ENCODE peak calls at places on chromosomes 3 and 15, in four cellular contexts. W is upper lobe of left lung, R is heart left ventricle, H is right cardiac atrium. L is an unnamed sample. For H3K4me1, the result is how much of the 10 kb centered on the place peaks cover.

GRCh38 chr3:46848271-46849097 is 14.8 kb downstream of the MYL3 start:
- DNase-seq in H (peak), W (peak), R (peak), L (peak)

GRCh38 chr3:191175102-191175501 is 23.9 kb upstream of the OSTN start:
- DNase-seq in H (no peak), R (no peak), W (no peak), L (no peak)

GRCh38 chr3:69505770-69506407 is 120.0 kb upstream of the FRMD4B start:
- DNase-seq in H (no peak), W (no peak), R (no peak), L (no peak)

GRCh38 chr3:120497813-120498212 is 47.0 kb upstream of the FSTL1 start:
- DNase-seq in H (no peak), R (no peak), W (no peak), L (no peak)

GRCh38 chr15:84833447-84833846 is 16.3 kb downstream of the ALPK3 start:
- DNase-seq in H (no peak), W (no peak), R (peak), L (no peak)

GRCh38 chr3:197847866-197848401 is 56.9 kb downstream of the LRCH3 start:
- DNase-seq in R (no peak), W (no peak), H (no peak), L (no peak)

GRCh38 chr3:98556164-98557130 is 24.7 kb downstream of the GPR15 start:
- DNase-seq in W (no peak), H (no peak), R (no peak), L (no peak)

GRCh38 chr3:169173231-169173630 is 490.3 kb downstream of the MECOM start:
- DNase-seq in R (no peak), W (no peak), H (no peak), L (no peak)

GRCh38 chr3:195068045-195068444 is 202.9 kb downstream of the XXYLT1 start:
- DNase-seq in H (no peak), R (no peak), W (no peak), L (no peak)

GRCh38 chr3:60743631-60744164 is 507.6 kb downstream of the FHIT start:
- DNase-seq in W (no peak), H (no peak), R (no peak), L (no peak)

GRCh38 chr3:148232409-148232808 is 465.3 kb upstream of the AGTR1 start:
- DNase-seq in W (no peak), R (no peak), H (no peak), L (no peak)

GRCh38 chr3:57757642-57758297 is 1.7 kb downstream of the SLMAP start:
- DNase-seq in R (no peak), H (no peak), W (peak), L (no peak)

GRCh38 chr3:66404246-66404645 is 96.6 kb downstream of the LRIG1 start:
- DNase-seq in R (no peak), W (no peak), H (no peak), L (no peak)
- H3K4me1 ChIP-seq in R (under half), W (under half), H (under half), L (under half)

DNA sequence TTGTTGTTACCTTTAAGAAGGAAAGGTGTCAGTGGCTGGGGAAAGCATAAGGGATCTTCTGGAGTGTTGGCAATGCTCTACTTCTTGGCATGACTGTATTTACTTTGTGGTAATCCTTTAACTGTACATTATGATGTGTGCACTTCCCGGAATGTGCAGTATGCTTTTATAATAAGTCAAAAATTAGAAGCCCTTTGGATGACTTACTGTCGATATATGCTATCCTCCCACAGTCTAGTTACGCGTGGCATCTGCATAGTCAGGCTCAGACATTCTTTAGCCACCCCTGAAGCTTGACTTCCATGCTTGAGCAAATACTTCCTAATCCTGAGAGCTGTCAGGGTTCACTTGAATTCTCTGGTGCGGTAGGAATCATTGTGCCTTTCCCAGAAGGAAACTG is 20.7 kb upstream of the ATP10A start:
- DNase-seq in R (no peak), W (no peak), H (no peak), L (no peak)
- H3K4me3 ChIP-seq in R (no peak), W (no peak), H (no peak), L (no peak)

GRCh38 chr3:66037330-66037985 is 1.3 kb downstream of the MAGI1 start:
- DNase-seq in H (peak), R (peak), W (peak), L (peak)

GRCh38 chr3:66037986-66038369 is 740 bp downstream of the MAGI1 start:
- DNase-seq in W (no peak), H (peak), R (peak), L (peak)

GRCh38 chr3:66038384-66038725 is 363 bp downstream of the MAGI1 start:
- DNase-seq in R (peak), W (peak), H (no peak), L (no peak)

GRCh38 chr3:66039590-66039887 is 821 bp upstream of the MAGI1 start:
- DNase-seq in H (peak), R (peak), W (peak), L (peak)

DNA sequence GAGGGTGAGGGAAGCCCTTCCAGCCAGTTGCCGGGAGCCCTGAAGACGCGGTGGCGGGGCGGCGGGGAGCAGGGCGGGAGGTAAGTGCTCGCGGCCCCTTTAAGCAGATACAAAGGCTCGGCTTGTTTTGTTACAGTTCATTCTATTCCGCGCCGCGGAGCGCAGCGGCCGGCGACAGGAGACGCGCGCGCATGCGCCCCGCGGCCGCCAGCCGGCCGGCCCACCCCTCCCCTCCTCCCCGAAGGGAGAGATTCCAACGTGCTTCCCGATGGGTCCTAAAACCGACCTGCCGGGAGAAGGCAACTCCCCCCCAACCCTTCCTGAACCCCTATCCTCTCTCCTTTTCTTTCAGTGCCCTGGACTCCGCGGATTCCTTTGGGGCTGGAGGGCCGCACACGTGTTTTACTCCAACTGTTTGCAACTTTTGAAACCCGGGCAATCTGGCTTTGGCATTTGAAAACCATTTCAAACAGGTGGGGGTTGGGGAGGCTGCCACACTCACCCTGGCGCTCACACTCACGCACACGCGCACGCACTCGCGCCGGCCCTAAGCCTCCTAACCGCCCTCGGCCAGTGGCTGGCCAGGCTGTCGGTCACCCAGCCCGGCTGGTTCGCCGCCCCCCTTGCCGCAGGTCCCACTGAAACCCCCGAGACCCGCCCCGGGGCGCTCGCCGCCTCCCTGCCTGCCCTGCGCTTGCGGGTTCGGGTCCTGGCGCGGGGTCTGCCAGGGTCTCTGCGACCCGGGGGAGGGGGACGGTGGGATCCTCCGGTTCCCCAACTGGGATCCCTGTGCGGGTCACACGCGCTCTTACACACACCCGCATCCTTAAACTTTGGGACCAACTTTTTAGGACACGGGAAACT is at the start of gene MAGI1:
- DNase-seq in H (peak), W (peak), R (peak), L (peak)
- H3K27ac ChIP-seq in H (peak), W (peak), R (peak), L (peak)

GRCh38 chr3:73432723-73433032 is 192.1 kb downstream of the PDZRN3 start:
- DNase-seq in W (no peak), H (no peak), R (no peak), L (no peak)
- H3K4me1 ChIP-seq in W (under half), H (under half), R (under half), L (under half)

GRCh38 chr3:183272142-183272541 is 19.1 kb downstream of the B3GNT5 start:
- DNase-seq in R (no peak), W (no peak), H (no peak), L (no peak)
- H3K4me3 ChIP-seq in R (no peak), W (no peak), H (no peak), L (no peak)

GRCh38 chr3:154098396-154098795 is 22.8 kb upstream of the ARHGEF26 start:
- DNase-seq in W (no peak), H (no peak), R (no peak), L (no peak)
- H3K27ac ChIP-seq in W (no peak), H (no peak), R (no peak), L (no peak)

DNA sequence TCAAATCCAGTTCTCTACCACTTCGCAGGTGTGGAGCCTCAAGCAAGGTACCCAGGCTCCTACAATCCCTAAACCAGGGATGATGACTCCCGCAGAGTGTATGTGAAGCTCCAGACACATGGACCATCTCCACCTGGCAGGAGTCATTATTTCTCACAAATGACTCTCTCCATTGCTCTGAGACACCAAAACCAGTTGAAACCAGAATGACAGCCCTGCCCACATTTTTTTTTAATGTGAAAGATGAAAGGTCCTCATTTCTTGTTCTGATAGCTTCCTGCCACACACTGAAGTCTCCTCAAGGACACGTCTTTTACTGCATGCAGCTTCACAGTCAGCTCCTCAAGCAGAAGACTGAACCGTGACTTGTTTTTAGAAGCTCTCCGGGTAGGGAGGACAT is 61.4 kb upstream of the ZBTB38 start:
- DNase-seq in W (no peak), R (no peak), H (no peak), L (no peak)
- H3K4me1 ChIP-seq in W (under half), R (under half), H (under half), L (under half)

DNA sequence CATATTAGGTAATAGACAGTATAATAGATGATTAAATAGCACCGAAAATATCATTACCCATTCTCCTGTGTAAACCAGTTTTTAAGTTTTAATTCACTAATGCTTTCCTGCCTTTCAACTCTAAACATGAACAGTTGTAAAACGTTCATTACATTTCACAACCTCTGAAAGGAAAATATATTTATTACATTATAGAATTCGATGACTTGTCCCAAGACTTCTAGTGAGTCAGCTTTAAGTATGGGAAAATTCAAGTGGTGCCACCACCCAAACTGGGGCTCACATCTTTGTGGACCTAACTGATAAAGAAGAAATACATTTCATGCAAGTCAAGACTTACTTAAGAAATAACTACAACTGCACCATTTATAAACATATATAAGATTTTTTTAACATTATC is 2.0 kb downstream of the TRIM59 start:
- DNase-seq in H (no peak), W (no peak), R (no peak), L (no peak)
- H3K4me3 ChIP-seq in H (no peak), W (no peak), R (no peak), L (no peak)

GRCh38 chr3:53259427-53260259 is 3.8 kb upstream of the TKT start:
- DNase-seq in W (no peak), R (no peak), H (no peak), L (no peak)
- H3K27ac ChIP-seq in W (peak), R (peak), H (peak), L (no peak)

GRCh38 chr15:41943543-41944312 is 28.6 kb downstream of the EHD4 start:
- DNase-seq in W (no peak), R (no peak), H (no peak), L (no peak)
- H3K4me1 ChIP-seq in W (under half), R (half or more), H (under half), L (under half)